ENCODE peak calls at places on chromosome 4, in seven cellular contexts. K, S, I, U, F, N and Y are unnamed samples.

GRCh38 chr4:25949166-25949748 is 35.2 kb downstream of the SMIM20 start:
- DNase-seq in K (no peak), S (no peak), I (no peak), U (no peak), F (no peak), N (no peak), Y (no peak)

GRCh38 chr4:48483777-48484493 is 792 bp downstream of the SLC10A4 start:
- DNase-seq in K (peak; percentile 32), S (no peak), I (no peak), U (no peak), F (no peak), N (no peak), Y (peak; percentile 19)

GRCh38 chr4:140363558-140363957 is 9.9 kb upstream of the SCOC start:
- DNase-seq in K (no peak), S (no peak), I (no peak), U (no peak), F (no peak), N (peak; percentile 33), Y (no peak)

GRCh38 chr4:94412019-94413017 is 39.4 kb upstream of the PDLIM5 start:
- DNase-seq in K (no peak), S (no peak), I (no peak), U (no peak), F (peak; percentile 33), N (peak; percentile 48), Y (no peak)

GRCh38 chr4:10030946-10031662 is 9.8 kb upstream of the SLC2A9 start:
- DNase-seq in K (no peak), S (no peak), I (no peak), U (no peak), F (no peak), N (no peak), Y (no peak)

GRCh38 chr4:70994387-70995099 is 1.1 kb downstream of the DCK start:
- DNase-seq in K (peak; percentile 37), S (no peak), I (no peak), U (no peak), F (no peak), N (no peak), Y (no peak)

GRCh38 chr4:152258804-152259708 is 276.8 kb downstream of the FBXW7 start:
- DNase-seq in K (no peak), S (no peak), I (no peak), U (no peak), F (peak; percentile 63), N (no peak), Y (no peak)

GRCh38 chr4:75235359-75235951 is 278.7 kb downstream of the RCHY1 start:
- DNase-seq in K (peak; percentile 25), S (no peak), I (no peak), U (no peak), F (no peak), N (no peak), Y (no peak)

GRCh38 chr4:19239565-19239964 is 1012.1 kb upstream of the SLIT2 start:
- DNase-seq in K (no peak), S (no peak), I (no peak), U (no peak), F (peak; percentile 20), N (no peak), Y (no peak)

GRCh38 chr4:161419822-161420221 is 744.0 kb downstream of the FSTL5 start:
- DNase-seq in K (no peak), S (no peak), I (no peak), U (peak; percentile 34), F (no peak), N (no peak), Y (no peak)

GRCh38 chr4:169271692-169272007 is 894 bp upstream of the SH3RF1 start:
- DNase-seq in K (peak; percentile 30), S (peak; percentile 22), I (no peak), U (no peak), F (no peak), N (no peak), Y (no peak)

GRCh38 chr4:8173641-8174242 is 15.1 kb upstream of the ABLIM2 start:
- DNase-seq in K (no peak), S (no peak), I (no peak), U (no peak), F (no peak), N (no peak), Y (no peak)

GRCh38 chr4:81255524-81255923 is 40.5 kb upstream of the PRKG2 start:
- DNase-seq in K (no peak), S (no peak), I (no peak), U (no peak), F (peak; percentile 61), N (no peak), Y (no peak)

GRCh38 chr4:10117424-10118354 is 1.1 kb upstream of the WDR1 start:
- DNase-seq in K (peak; percentile 38), S (peak; percentile 48), I (peak; percentile 75), U (no peak), F (no peak), N (no peak), Y (no peak)

GRCh38 chr4:73984736-73985527 is 3.1 kb downstream of the PPBP start:
- DNase-seq in K (no peak), S (no peak), I (no peak), U (no peak), F (no peak), N (no peak), Y (no peak)

GRCh38 chr4:80142396-80143304 is 54.7 kb upstream of the PRDM8 start:
- DNase-seq in K (no peak), S (no peak), I (no peak), U (no peak), F (no peak), N (no peak), Y (no peak)

GRCh38 chr4:185721949-185722316 is 90.1 kb downstream of the SORBS2 start:
- DNase-seq in K (no peak), S (no peak), I (no peak), U (no peak), F (no peak), N (no peak), Y (no peak)

GRCh38 chr4:93897559-93897958 is 69.0 kb downstream of the ATOH1 start:
- DNase-seq in K (peak; percentile 18), S (no peak), I (no peak), U (no peak), F (no peak), N (peak; percentile 23), Y (no peak)